ENCODE peak calls at places on chromosomes 13 and 19, in four cellular contexts. D is astrocyte of the spinal cord, B is MCF 10A, U is keratinocyte. O is an unnamed sample.

GRCh38 chr13:75458696-75459422 is 23.1 kb downstream of the TBC1D4 start:
- DNase-seq in D (no peak), B (no peak), U (no peak), O (no peak)

GRCh38 chr19:33296473-33297060 is 5.8 kb downstream of the CEBPA start:
- DNase-seq in D (no peak), B (no peak), U (no peak), O (no peak)

GRCh38 chr19:2795827-2796658 is 10.7 kb downstream of the THOP1 start:
- DNase-seq in D (no peak), B (no peak), U (no peak), O (no peak)

GRCh38 chr19:6393982-6394412 is 1.0 kb upstream of the GTF2F1 start:
- DNase-seq in D (no peak), B (no peak), U (no peak), O (no peak)

GRCh38 chr13:37313383-37313782 is 207.9 kb upstream of the CSNK1A1L start:
- DNase-seq in D (peak; percentile 91), B (peak; percentile 86), U (peak; percentile 88), O (no peak)

GRCh38 chr13:104823709-104824108 is 1711.8 kb downstream of the EFNB2 start:
- DNase-seq in D (no peak), B (no peak), U (no peak), O (no peak)

GRCh38 chr13:23991119-23991518 is 93.8 kb upstream of the C1QTNF9B start:
- DNase-seq in D (no peak), B (no peak), U (no peak), O (no peak)

GRCh38 chr19:38913958-38914357 is 2.0 kb upstream of the CCER2 start:
- DNase-seq in D (no peak), B (no peak), U (no peak), O (no peak)

GRCh38 chr19:18336121-18336520 is 4.3 kb upstream of the PGPEP1 start:
- DNase-seq in D (no peak), B (no peak), U (no peak), O (no peak)

GRCh38 chr13:36148436-36148835 is 17.3 kb upstream of the DCLK1 start:
- DNase-seq in D (no peak), B (no peak), U (no peak), O (no peak)

GRCh38 chr19:4851551-4852290 is 15.7 kb downstream of the PLIN3 start:
- DNase-seq in D (peak; percentile 39), B (peak; percentile 56), U (no peak), O (no peak)

GRCh38 chr19:35609881-35610353 is 2.6 kb upstream of the HAUS5 start:
- DNase-seq in D (no peak), B (no peak), U (no peak), O (peak; percentile 68)

GRCh38 chr19:5292453-5292842 is 48.2 kb downstream of the PTPRS start:
- DNase-seq in D (no peak), B (no peak), U (no peak), O (no peak)

GRCh38 chr19:12090807-12091206 is 26.3 kb downstream of the ZNF844 start:
- DNase-seq in D (peak; percentile 45), B (no peak), U (peak; percentile 17), O (peak; percentile 78)

GRCh38 chr19:30173593-30174356 is 198.4 kb upstream of the ZNF536 start:
- DNase-seq in D (no peak), B (no peak), U (no peak), O (no peak)

GRCh38 chr19:53606031-53606430 is 25.8 kb upstream of the DPRX start:
- DNase-seq in D (no peak), B (no peak), U (no peak), O (no peak)

DNA sequence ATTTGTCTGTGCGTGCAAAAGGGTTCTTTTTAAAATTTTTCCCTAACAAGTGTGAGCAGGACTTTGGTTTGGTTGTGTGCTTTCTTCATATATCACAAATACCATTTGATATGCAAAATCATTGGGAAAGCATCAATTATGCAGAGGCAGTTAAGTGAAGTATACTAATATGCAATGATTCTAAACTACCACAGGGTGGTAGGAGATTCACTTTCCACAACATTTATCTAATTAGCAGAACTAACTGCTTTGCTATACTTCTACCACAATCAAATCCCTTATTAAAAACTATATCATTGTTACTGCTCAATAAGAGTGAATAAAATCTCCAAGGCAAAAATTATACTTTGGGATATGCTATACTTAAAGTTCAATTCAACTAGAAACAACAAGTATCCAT is 2738.9 kb upstream of the PCDH20 start:
- DNase-seq in D (peak; percentile 23), B (peak; percentile 28), U (no peak), O (no peak)
- TF ChIP-seq CTCF in D (peak; percentile 24), B (peak; percentile 28), U (no peak), O (no peak)

GRCh38 chr19:46728693-46729339 is 11.9 kb upstream of the PRKD2 start:
- DNase-seq in D (peak; percentile 48), B (peak; percentile 62), U (no peak), O (peak; percentile 56)
- TF ChIP-seq CTCF in D (peak; percentile 98), B (peak; percentile 86), U (peak; percentile 99), O (peak; percentile 89)

DNA sequence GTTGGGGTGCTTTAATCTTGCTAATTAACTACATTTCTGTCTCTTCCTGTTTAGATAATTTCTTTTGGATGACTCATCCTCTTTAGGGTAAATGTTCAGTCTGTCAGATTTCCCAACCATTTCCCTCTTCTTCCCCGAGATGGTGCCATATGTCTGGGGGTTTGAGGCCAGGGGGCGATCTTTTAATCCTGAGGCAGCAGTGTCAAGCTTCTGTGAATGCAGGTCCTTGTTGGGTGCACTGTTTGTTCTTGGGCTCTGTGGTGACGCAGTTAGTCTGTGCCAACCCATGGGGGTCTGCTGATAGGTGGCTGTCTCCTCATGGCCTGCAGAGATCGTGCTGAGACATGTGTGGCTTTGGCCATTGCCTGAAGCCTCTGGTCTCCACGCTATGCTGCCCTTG is 420.4 kb downstream of the NDFIP2 start:
- DNase-seq in D (no peak), B (peak; percentile 46), U (no peak), O (peak; percentile 70)
- TF ChIP-seq CTCF in D (no peak), B (no peak), U (no peak), O (no peak)

DNA sequence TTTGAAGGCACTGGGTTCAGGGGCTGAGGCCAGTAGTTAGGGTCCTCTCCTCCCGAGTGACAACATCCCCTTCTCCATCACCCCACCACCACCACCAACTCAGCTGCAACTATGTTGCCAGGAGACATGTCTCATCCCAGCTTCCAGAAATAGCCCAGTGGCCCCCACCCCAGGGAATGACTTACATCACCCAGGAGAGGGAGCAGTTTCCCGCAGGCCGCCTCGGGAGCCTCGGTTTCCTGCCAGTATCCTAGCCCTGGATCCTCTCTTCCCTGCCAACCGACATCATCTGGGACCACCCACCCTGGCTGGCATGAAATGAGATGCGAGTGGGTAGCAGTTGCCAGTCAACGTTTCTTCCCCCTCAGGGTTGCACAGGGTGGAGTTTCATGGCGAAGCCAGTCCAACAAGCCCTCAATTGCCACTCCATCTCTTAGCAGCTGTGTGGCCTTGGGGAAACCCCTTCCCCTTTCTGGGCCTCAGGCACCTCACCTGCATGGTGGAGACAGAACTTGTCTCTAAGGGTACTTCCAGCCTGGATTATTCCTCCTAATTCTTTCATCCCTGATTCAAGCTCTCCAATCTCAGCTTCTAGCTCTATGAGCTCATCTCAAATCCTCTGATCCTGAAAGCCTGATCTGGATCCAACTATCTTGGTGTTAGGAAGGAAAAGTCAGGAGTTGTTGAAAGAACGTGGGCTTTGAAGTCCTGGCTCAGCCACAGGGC is 3.9 kb upstream of the GSK3A start:
- DNase-seq in D (peak; percentile 83), B (peak; percentile 82), U (no peak), O (no peak)
- TF ChIP-seq CTCF in D (peak; percentile 81), B (peak; percentile 62), U (peak; percentile 81), O (no peak)

GRCh38 chr13:51914137-51914493 is 52.3 kb downstream of the CCDC70 start:
- DNase-seq in D (no peak), B (no peak), U (no peak), O (no peak)
- TF ChIP-seq CTCF in D (no peak), B (no peak), U (no peak), O (no peak)

GRCh38 chr19:49570138-49570856 is 10.1 kb downstream of the NOSIP start:
- DNase-seq in D (peak; percentile 82), B (peak; percentile 91), U (no peak), O (peak; percentile 57)

GRCh38 chr19:49570997-49571676 is 9.2 kb downstream of the NOSIP start:
- DNase-seq in D (no peak), B (no peak), U (no peak), O (peak; percentile 34)

GRCh38 chr19:49573009-49573408 is 7.3 kb downstream of the NOSIP start:
- DNase-seq in D (no peak), B (no peak), U (no peak), O (no peak)

GRCh38 chr19:49573451-49573850 is 6.9 kb downstream of the NOSIP start:
- DNase-seq in D (no peak), B (no peak), U (no peak), O (no peak)

DNA sequence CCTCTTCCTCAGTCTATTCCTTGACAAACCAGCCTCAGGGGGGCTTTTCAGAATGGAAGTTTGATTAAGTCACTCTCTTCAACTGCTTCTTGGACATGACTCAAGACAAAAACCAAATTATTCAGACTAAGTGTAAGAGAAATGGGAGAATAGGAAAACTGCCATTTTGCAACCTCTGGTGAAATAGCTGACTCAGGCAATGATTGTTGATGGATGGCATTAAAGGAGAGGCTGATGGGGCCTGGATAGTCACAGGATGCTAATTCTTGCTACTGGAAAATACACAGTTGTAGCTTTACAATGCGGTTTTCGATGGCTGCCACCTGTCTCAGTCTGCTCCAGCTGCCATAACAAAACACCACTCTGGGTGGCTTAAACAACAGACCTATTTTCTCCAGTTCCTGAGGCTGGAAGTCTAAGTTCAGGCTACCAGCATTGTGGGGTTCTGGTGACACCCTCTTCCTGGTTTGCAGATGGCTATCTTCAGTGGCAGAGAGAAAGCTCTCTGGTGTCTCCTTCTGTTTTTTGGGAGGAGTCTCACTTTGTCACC is 6.1 kb downstream of the NOSIP start:
- DNase-seq in D (no peak), B (no peak), U (no peak), O (no peak)
- TF ChIP-seq CTCF in D (no peak), B (no peak), U (no peak), O (no peak)

GRCh38 chr13:112932971-112933370 is 36.0 kb upstream of the MCF2L start:
- DNase-seq in D (no peak), B (no peak), U (no peak), O (no peak)

GRCh38 chr13:112928958-112929777 is 39.8 kb upstream of the MCF2L start:
- DNase-seq in D (peak; percentile 4), B (peak; percentile 9), U (no peak), O (peak; percentile 19)

GRCh38 chr13:112929778-112930055 is 39.3 kb upstream of the MCF2L start:
- DNase-seq in D (no peak), B (no peak), U (no peak), O (no peak)

GRCh38 chr13:112930192-112930591 is 38.8 kb upstream of the MCF2L start:
- DNase-seq in D (no peak), B (no peak), U (no peak), O (no peak)

DNA sequence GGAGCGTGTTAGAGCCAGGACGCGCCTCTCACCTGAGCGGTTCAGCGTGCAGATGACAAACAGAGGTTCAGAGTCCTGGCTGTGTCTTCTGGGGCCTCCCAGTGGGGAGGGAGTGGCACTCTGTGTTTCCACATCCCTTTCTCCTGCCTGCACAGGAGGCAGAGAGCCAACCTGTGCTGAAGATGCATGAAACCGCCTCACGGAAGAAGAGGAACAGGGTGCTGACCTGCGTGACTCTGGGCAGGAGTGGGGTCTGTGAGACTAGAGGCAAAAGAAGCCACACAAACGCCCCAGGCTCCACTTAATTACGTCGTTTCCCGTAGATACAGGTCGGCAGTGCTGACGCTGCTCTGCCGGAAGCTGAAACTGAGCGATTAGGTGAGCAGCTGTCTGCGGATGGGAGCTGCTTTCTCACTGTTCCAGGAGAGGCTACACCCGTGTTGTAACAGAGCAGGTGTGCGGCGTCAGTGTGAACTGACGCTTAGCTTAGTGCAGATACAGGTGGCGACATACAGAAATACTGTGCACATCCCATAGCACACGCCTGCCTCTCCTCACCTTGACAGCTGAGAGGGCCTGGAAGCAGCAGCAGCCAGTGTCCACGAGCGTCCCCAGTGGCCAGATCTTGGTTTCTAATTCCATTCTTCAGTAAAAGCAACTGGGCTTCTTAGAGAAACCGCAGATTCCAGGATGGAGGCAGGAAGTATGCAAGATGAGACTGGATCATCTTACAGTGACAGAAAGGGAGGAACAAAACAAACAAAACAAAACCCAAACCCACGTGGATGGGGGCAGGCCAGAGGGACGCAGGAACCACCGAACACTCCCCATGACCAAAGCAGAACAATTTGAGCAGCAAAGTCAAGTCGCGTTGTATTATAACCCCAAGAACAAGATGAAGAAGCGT is 37.7 kb upstream of the MCF2L start:
- DNase-seq in D (peak; percentile 14), B (peak; percentile 54), U (no peak), O (no peak)
- TF ChIP-seq CTCF in D (peak; percentile 60), B (peak; percentile 49), U (peak; percentile 93), O (no peak)

O was measured in HL-60.